ENCODE peak calls at places on chromosomes 5 and 9, in seven cellular contexts. C, G, A, U, S, D and Y are unnamed samples.

GRCh38 chr9:133109931-133110650 is 10.9 kb downstream of the RALGDS start:
- DNase-seq in S (no peak), C (no peak), D (peak), G (no peak), U (no peak), A (no peak), Y (peak)

GRCh38 chr5:79189439-79190234 is 46.3 kb upstream of the JMY start:
- DNase-seq in U (no peak), C (no peak), D (no peak), S (no peak), A (no peak), G (no peak), Y (no peak)

GRCh38 chr9:36839131-36839885 is 194.8 kb downstream of the PAX5 start:
- DNase-seq in C (no peak), U (no peak), S (no peak), D (no peak), G (no peak), A (no peak), Y (no peak)

GRCh38 chr5:137453476-137454080 is 45.5 kb downstream of the SPOCK1 start:
- DNase-seq in G (peak), U (no peak), C (peak), A (peak), S (no peak), D (no peak), Y (no peak)

GRCh38 chr9:91334053-91334452 is 27.7 kb downstream of the AUH start:
- DNase-seq in C (peak), U (no peak), A (no peak), S (no peak), D (no peak), G (no peak), Y (no peak)

GRCh38 chr5:16791036-16791705 is 144.9 kb downstream of the MYO10 start:
- DNase-seq in D (no peak), C (peak), S (no peak), A (peak), U (peak), G (peak), Y (no peak)

GRCh38 chr9:83521017-83521810 is 17.0 kb downstream of the FRMD3 start:
- DNase-seq in U (no peak), G (peak), A (no peak), C (no peak), D (no peak), S (no peak), Y (peak)

GRCh38 chr9:121440265-121440664 is 59.4 kb downstream of the GGTA1 start:
- DNase-seq in A (no peak), D (no peak), U (no peak), S (no peak), C (peak), G (peak), Y (no peak)

GRCh38 chr9:72271617-72272478 is 93.2 kb downstream of the ZFAND5 start:
- DNase-seq in A (peak), C (peak), G (peak), D (no peak), S (peak), U (peak), Y (peak)

GRCh38 chr9:113886471-113886870 is 10.4 kb downstream of the ZNF618 start:
- DNase-seq in D (no peak), G (no peak), A (no peak), C (peak), S (no peak), U (no peak), Y (no peak)

GRCh38 chr5:40615586-40616193 is 64.0 kb upstream of the PTGER4 start:
- DNase-seq in G (peak), A (no peak), U (no peak), D (no peak), C (peak), S (no peak), Y (no peak)

GRCh38 chr5:44719856-44720255 is 88.9 kb upstream of the MRPS30 start:
- DNase-seq in G (no peak), U (no peak), D (no peak), A (no peak), S (no peak), C (no peak), Y (no peak)

GRCh38 chr5:4640793-4641192 is 499.3 kb upstream of the ADAMTS16 start:
- DNase-seq in G (no peak), C (no peak), A (no peak), D (no peak), S (no peak), U (no peak), Y (no peak)

GRCh38 chr9:80797841-80798688 is 891.3 kb downstream of the TLE1 start:
- DNase-seq in C (peak), D (peak), A (peak), G (no peak), S (peak), U (no peak), Y (no peak)

GRCh38 chr5:1104327-1105006 is 7.4 kb downstream of the SLC12A7 start:
- DNase-seq in U (no peak), D (no peak), G (no peak), A (no peak), S (no peak), C (no peak), Y (no peak)

GRCh38 chr5:140391312-140391711 is 10.3 kb upstream of the ANKHD1 start:
- DNase-seq in S (no peak), G (no peak), C (no peak), A (no peak), U (no peak), D (no peak), Y (no peak)

GRCh38 chr5:132064140-132064539 is 3.7 kb downstream of the IL3 start:
- DNase-seq in A (no peak), C (no peak), D (peak), S (no peak), U (no peak), G (no peak), Y (no peak)

GRCh38 chr5:57383093-57383861 is 99.3 kb downstream of the ACTBL2 start:
- DNase-seq in S (no peak), G (peak), A (peak), D (no peak), U (no peak), C (peak), Y (no peak)

GRCh38 chr5:5605170-5605764 is 182.8 kb downstream of the ICE1 start:
- DNase-seq in U (no peak), A (no peak), D (no peak), C (no peak), S (no peak), G (peak), Y (peak)

GRCh38 chr5:124343021-124343420 is 403.4 kb downstream of the ZNF608 start:
- DNase-seq in A (no peak), U (no peak), G (no peak), C (peak), D (no peak), S (no peak), Y (no peak)

GRCh38 chr9:3733039-3733408 is 207.2 kb upstream of the RFX3 start:
- DNase-seq in D (no peak), S (no peak), G (no peak), A (no peak), U (no peak), C (no peak), Y (no peak)

GRCh38 chr5:88515881-88516819 is 247.5 kb upstream of the TMEM161B start:
- DNase-seq in S (no peak), A (no peak), G (peak), U (no peak), D (no peak), C (peak), Y (no peak)

GRCh38 chr9:134962998-134963364 is 45.3 kb upstream of the FCN1 start:
- DNase-seq in D (no peak), S (no peak), A (no peak), U (no peak), G (no peak), C (no peak), Y (no peak)

GRCh38 chr5:68630354-68630753 is 414.8 kb downstream of the PIK3R1 start:
- DNase-seq in C (no peak), D (no peak), G (no peak), A (no peak), U (no peak), S (no peak), Y (no peak)

GRCh38 chr5:33400675-33401074 is 40.1 kb upstream of the TARS1 start:
- DNase-seq in G (peak), U (no peak), D (no peak), C (no peak), S (no peak), A (no peak), Y (no peak)

GRCh38 chr9:32289756-32290155 is 94.7 kb upstream of the ACO1 start:
- DNase-seq in A (no peak), U (no peak), S (no peak), D (no peak), C (no peak), G (no peak), Y (no peak)

GRCh38 chr9:35910613-35911488 is 1.6 kb downstream of the SPAAR start:
- DNase-seq in D (peak), C (peak), U (peak), G (peak), A (no peak), S (no peak), Y (no peak)

GRCh38 chr5:126506079-126506478 is 82.9 kb downstream of the GRAMD2B start:
- DNase-seq in S (no peak), U (no peak), G (no peak), C (no peak), A (peak), D (no peak), Y (no peak)

DNA sequence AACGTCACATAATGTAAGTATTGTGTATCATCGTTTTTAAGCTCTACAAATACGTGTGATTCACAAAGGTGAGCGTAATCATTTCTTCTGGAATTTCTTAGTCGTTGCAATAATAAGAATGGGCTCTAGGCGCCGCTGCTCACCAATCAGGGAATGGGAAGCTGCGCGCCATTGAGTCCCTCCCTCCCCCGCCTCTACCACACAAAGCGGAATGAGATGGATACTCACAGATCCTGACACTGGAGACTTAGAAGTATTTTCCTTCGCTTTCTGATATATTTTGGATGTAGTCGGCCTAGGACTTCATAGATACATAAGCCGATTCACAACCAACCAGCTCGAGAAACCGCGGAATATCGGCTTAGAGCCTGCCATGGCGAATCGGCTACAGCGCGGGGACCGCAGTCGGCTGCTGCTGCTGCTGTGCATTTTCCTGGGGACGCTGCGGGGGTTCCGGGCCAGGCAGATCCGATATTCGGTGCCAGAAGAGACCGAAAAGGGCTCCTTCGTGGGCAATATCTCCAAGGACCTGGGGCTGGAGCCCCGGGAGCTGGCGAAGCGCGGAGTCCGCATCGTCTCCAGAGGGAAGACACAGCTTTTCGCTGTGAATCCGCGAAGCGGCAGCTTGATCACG is at the start of gene PCDHGA11:
- DNase-seq in C (peak), U (peak), G (no peak), D (no peak), S (no peak), A (no peak), Y (no peak)
- TF ChIP-seq CTCF in C (peak), U (no peak), G (no peak), D (peak), S (no peak), A (peak), Y (peak)

GRCh38 chr5:154862766-154863165 is 4.3 kb downstream of the CNOT8 start:
- DNase-seq in G (no peak), A (no peak), U (no peak), C (no peak), S (no peak), D (no peak), Y (no peak)

GRCh38 chr5:154860765-154861164 is 2.3 kb downstream of the CNOT8 start:
- DNase-seq in C (no peak), A (no peak), G (no peak), D (no peak), S (no peak), U (no peak), Y (no peak)

GRCh38 chr5:154861946-154862345 is 3.5 kb downstream of the CNOT8 start:
- DNase-seq in D (no peak), A (no peak), C (no peak), S (no peak), G (no peak), U (no peak), Y (no peak)

GRCh38 chr5:154865466-154866184 is 7.2 kb downstream of the CNOT8 start:
- DNase-seq in D (no peak), U (no peak), S (no peak), A (no peak), C (no peak), G (no peak), Y (no peak)

DNA sequence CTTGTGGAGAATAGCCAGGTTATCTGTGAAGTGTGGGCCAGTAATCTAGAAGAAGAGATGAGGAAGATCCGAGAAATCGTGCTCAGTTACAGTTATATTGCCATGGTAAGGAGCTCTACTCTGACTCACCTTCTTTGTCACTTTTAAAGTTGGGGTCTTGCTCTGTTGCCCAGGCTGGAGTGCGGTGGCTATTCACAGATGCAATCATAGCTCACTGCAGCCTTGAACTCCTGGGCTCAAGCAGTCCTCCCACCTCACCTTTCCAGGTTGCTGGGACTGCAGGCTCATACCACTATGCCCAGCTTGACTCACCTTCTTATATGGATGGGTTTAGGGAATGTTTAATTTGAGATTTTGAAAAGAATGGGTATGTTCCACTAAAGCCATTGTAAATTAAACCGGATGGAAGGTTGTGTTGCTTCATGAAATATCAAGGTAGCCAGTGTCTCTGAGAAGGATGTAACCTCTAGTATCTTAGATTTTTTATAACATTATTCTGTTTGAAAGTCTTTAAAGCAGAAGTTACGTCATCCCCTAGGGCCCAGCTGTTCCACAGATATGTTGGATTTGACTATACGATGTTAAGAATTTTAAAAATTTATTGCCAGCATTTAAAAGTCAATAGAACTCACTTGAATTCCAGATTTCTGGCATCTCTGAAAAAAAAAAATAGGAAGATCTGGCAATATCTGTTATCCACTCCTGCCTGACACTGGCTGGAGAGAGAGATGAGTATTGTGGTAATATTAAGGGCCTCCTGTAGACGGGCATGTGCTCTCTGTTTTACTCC is 5.1 kb downstream of the CNOT8 start:
- DNase-seq in S (no peak), A (no peak), U (no peak), C (no peak), G (no peak), D (no peak), Y (no peak)
- H3K27ac ChIP-seq in S (no peak), A (no peak), U (no peak), C (no peak), G (no peak), D (no peak), Y (peak)

GRCh38 chr5:2207966-2208544 is 325.3 kb upstream of the IRX4 start:
- DNase-seq in D (no peak), A (no peak), G (peak), S (no peak), U (peak), C (no peak), Y (no peak)
- TF ChIP-seq CTCF in D (peak), A (peak), G (peak), S (no peak), U (no peak), C (no peak), Y (no peak)

DNA sequence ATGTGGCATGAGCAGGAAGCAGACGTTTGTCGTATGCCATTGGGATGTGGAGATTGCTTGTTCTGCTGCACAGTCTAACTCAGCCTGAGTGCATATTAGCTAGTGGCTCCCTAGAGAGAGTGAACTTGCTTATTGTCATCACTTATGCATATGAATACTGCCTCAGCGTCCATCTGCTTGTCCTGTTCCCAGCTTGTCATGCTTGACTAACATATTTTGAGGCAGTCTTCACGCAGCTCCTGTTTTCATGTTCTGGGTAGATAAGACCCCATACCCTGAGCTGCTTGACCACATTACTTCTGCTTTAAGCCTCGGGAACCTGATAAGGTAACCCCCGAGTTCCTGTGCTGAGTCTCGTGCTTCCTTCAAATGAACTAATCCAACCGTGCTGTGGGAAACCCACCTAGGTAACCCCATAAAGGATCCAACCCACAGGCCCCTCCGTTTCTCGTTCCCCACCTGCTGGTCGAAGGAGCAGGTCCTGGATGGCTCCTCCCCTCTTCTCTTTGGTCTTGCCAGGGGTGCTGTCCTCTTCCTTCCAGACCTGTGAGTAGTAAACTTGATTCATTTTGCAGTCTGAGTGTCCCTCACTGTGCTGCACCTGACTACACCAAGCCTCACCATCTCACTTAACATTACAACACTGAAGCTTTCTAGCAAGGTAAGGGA is 25.0 kb downstream of the ANKRD33B start:
- DNase-seq in A (no peak), U (no peak), G (no peak), S (no peak), D (no peak), C (no peak), Y (no peak)
- H3K27ac ChIP-seq in A (no peak), U (no peak), G (no peak), S (no peak), D (peak), C (no peak), Y (peak)